ENCODE peak calls at places on chromosomes 7 and 10, in eight cellular contexts. F, U, I, O, K, X, D and B are unnamed samples.

GRCh38 chr7:65983965-65984654 is 2.1 kb upstream of the GUSB start:
- DNase-seq in F (no peak), U (no peak), I (no peak), O (no peak), K (peak), X (no peak), D (peak), B (no peak)

GRCh38 chr10:100327007-100327700 is 2.9 kb downstream of the PKD2L1 start:
- DNase-seq in F (no peak), U (no peak), I (no peak), O (peak), K (no peak), X (no peak), D (no peak), B (peak)

GRCh38 chr10:132549416-132549815 is 11.8 kb downstream of the INPP5A start:
- DNase-seq in F (no peak), U (no peak), I (no peak), O (no peak), K (no peak), X (no peak), D (no peak), B (peak)

GRCh38 chr7:13904689-13905088 is 84.8 kb downstream of the ETV1 start:
- DNase-seq in F (no peak), U (no peak), I (no peak), O (no peak), K (no peak), X (peak), D (peak), B (no peak)

GRCh38 chr10:132862485-132863420 is 76.8 kb upstream of the NKX6-2 start:
- DNase-seq in F (no peak), U (no peak), I (no peak), O (no peak), K (no peak), X (no peak), D (no peak), B (no peak)

GRCh38 chr10:100858742-100859141 is 54.0 kb upstream of the SLF2 start:
- DNase-seq in F (no peak), U (no peak), I (no peak), O (no peak), K (no peak), X (no peak), D (no peak), B (no peak)

GRCh38 chr7:128400566-128400965 is 9.2 kb downstream of the IMPDH1 start:
- DNase-seq in F (no peak), U (no peak), I (no peak), O (no peak), K (no peak), X (no peak), D (no peak), B (no peak)

GRCh38 chr10:121696854-121697253 is 98.6 kb upstream of the FGFR2 start:
- DNase-seq in F (no peak), U (no peak), I (no peak), O (peak), K (peak), X (no peak), D (no peak), B (peak)

GRCh38 chr10:20503186-20503585 is 393.9 kb downstream of the NEBL start:
- DNase-seq in F (no peak), U (no peak), I (no peak), O (no peak), K (no peak), X (no peak), D (no peak), B (no peak)

GRCh38 chr7:159142204-159142603 is 2.5 kb downstream of the VIPR2 start:
- DNase-seq in F (no peak), U (no peak), I (no peak), O (no peak), K (no peak), X (no peak), D (no peak), B (no peak)